ENCODE peak calls at places on chromosomes 3 and 15, in six cellular contexts. D, K, A, M, G and N are unnamed samples.

GRCh38 chr15:56244237-56244810 is 645 bp upstream of the RFX7 start:
- DNase-seq in D (no peak), K (peak; percentile 23), A (peak; percentile 80), M (peak; percentile 86), G (peak; percentile 59), N (no peak)

GRCh38 chr3:123071146-123071545 is 4.3 kb downstream of the PDIA5 start:
- DNase-seq in D (no peak), K (no peak), A (peak; percentile 52), M (no peak), G (no peak), N (no peak)

GRCh38 chr3:114624047-114624445 is 330.2 kb downstream of the TIGIT start:
- DNase-seq in D (no peak), K (peak; percentile 41), A (peak; percentile 68), M (peak; percentile 61), G (no peak), N (no peak)

GRCh38 chr3:149026718-149027117 is 35.4 kb downstream of the GYG1 start:
- DNase-seq in D (no peak), K (no peak), A (no peak), M (no peak), G (no peak), N (no peak)

GRCh38 chr15:78129098-78130011 is 1.9 kb downstream of the CIB2 start:
- DNase-seq in D (no peak), K (no peak), A (no peak), M (peak; percentile 19), G (no peak), N (no peak)

GRCh38 chr3:21747376-21747775 is 3.6 kb downstream of the ZNF385D start:
- DNase-seq in D (no peak), K (no peak), A (peak; percentile 65), M (peak; percentile 59), G (no peak), N (no peak)

GRCh38 chr3:198028718-198029117 is 68.7 kb downstream of the LMLN start:
- DNase-seq in D (no peak), K (peak; percentile 34), A (peak; percentile 62), M (peak; percentile 83), G (no peak), N (no peak)

GRCh38 chr15:85579957-85580694 is 199.7 kb downstream of the AKAP13 start:
- DNase-seq in D (no peak), K (no peak), A (peak; percentile 86), M (no peak), G (no peak), N (no peak)

GRCh38 chr3:125141596-125142417 is 70.7 kb downstream of the SLC12A8 start:
- DNase-seq in D (no peak), K (no peak), A (no peak), M (peak; percentile 77), G (peak; percentile 91), N (peak; percentile 80)

GRCh38 chr15:62899090-62899493 is 143.5 kb upstream of the TPM1 start:
- DNase-seq in D (no peak), K (no peak), A (no peak), M (peak; percentile 26), G (no peak), N (no peak)

GRCh38 chr3:48587686-48588085 is 7.4 kb downstream of the COL7A1 start:
- DNase-seq in D (no peak), K (no peak), A (no peak), M (no peak), G (no peak), N (no peak)

GRCh38 chr15:72153269-72153668 is 35.1 kb downstream of the SENP8 start:
- DNase-seq in D (no peak), K (no peak), A (no peak), M (no peak), G (no peak), N (no peak)

GRCh38 chr15:36008719-36009118 is 462.8 kb upstream of the DPH6 start:
- DNase-seq in D (no peak), K (no peak), A (no peak), M (no peak), G (no peak), N (no peak)

GRCh38 chr3:47017504-47018268 is 38.2 kb downstream of the NBEAL2 start:
- DNase-seq in D (no peak), K (no peak), A (no peak), M (no peak), G (no peak), N (no peak)

GRCh38 chr15:73325191-73325980 is 43.4 kb downstream of the HCN4 start:
- DNase-seq in D (no peak), K (no peak), A (no peak), M (no peak), G (peak; percentile 63), N (no peak)

GRCh38 chr15:43218908-43219706 is 1.7 kb downstream of the EPB42 start:
- DNase-seq in D (no peak), K (no peak), A (peak; percentile 19), M (peak; percentile 45), G (no peak), N (no peak)

GRCh38 chr3:69200384-69201068 is 78.1 kb upstream of the LMOD3 start:
- DNase-seq in D (peak; percentile 2), K (no peak), A (peak; percentile 78), M (peak; percentile 73), G (no peak), N (no peak)

GRCh38 chr3:5499404-5499803 is 311.9 kb downstream of the EDEM1 start:
- DNase-seq in D (no peak), K (no peak), A (no peak), M (no peak), G (no peak), N (peak; percentile 29)

GRCh38 chr3:132573657-132574260 is 23.3 kb upstream of the ACKR4 start:
- DNase-seq in D (peak; percentile 96), K (no peak), A (peak; percentile 55), M (peak; percentile 73), G (no peak), N (no peak)

GRCh38 chr3:132568427-132568826 is 28.6 kb upstream of the ACKR4 start:
- DNase-seq in D (no peak), K (no peak), A (no peak), M (no peak), G (no peak), N (no peak)

GRCh38 chr3:132569153-132569552 is 27.9 kb upstream of the ACKR4 start:
- DNase-seq in D (peak; percentile 66), K (no peak), A (peak; percentile 42), M (peak; percentile 50), G (no peak), N (no peak)

GRCh38 chr3:132569580-132569979 is 27.5 kb upstream of the ACKR4 start:
- DNase-seq in D (peak; percentile 63), K (no peak), A (no peak), M (peak; percentile 42), G (no peak), N (no peak)

DNA sequence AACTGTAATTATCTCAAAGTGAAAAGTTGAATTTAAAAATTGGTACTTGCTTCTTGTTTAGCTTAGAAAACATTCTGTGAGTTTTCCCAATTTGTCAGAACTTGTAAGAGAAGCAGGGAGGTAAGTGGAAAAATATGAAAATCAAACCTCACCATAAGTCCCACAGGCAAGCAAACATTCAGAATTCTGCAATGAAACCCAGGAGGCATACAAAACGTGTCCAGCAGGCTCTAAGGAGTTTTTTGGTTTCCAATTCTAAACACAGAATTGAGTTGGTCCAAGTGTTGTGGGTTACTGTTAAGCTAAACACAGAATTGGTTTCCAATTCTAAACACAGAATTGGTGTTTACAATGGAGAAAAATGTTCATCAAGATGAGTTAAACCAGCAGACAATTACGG is 27.1 kb upstream of the ACKR4 start:
- DNase-seq in D (no peak), K (no peak), A (no peak), M (no peak), G (no peak), N (no peak)
- H3K4me3 ChIP-seq in D (no peak overlapping the region), K (no peak overlapping the region), A (no peak overlapping the region), M (no peak overlapping the region), G (no peak overlapping the region), N (no peak overlapping the region)

GRCh38 chr3:65019412-65020093 is 331.8 kb upstream of the ADAMTS9 start:
- DNase-seq in D (no peak), K (no peak), A (no peak), M (peak; percentile 4), G (no peak), N (no peak)
- H3K4me3 ChIP-seq in D (no peak overlapping the region), K (no peak overlapping the region), A (no peak overlapping the region), M (no peak overlapping the region), G (no peak overlapping the region), N (no peak overlapping the region)

DNA sequence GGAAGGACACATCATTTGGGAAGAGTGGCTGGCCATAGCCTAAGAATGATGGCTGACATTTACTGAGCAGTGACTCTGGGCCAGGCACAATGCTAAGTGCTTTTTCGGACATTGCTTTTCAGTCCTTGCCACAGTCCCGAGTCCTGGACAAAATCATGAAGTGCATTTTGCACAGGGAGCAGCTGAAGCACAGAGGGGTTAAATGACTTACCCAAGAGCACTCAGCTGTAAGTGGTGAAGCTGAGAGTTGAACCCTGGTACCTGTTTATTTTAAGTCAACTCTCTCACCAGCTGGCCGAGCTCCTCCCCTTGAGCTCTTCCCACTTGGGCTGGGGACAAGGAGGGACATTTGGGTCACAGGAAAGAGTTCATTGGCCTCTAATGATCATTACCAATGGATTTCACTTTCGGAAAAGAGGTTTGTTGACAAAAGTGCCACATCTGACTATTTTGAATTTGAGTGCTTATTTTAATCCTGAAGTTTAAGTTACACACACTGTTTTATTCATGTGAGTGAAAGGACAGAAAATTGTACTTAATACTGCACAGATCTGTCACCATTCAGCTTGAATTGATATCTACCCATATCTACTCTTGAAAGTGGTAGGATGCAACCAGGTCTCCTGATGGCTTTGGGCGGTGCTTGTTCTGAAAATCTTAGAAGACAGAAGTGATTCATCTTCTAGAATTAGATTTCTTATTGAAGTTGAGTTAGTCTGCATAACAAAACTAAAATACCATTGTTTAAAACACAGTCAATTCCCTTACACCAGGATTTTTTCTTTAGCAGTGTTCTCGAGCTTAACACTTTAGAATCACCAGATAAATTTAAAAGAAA is 368.7 kb upstream of the PROK2 start:
- DNase-seq in D (no peak), K (no peak), A (peak; percentile 61), M (peak; percentile 56), G (no peak), N (no peak)
- H3K4me3 ChIP-seq in D (no peak overlapping the region), K (peak overlapping the region; percentile 50), A (no peak overlapping the region), M (peak overlapping the region; percentile 38), G (no peak overlapping the region), N (no peak overlapping the region)

GRCh38 chr3:71488882-71489281 is 94.6 kb downstream of the FOXP1 start:
- DNase-seq in D (no peak), K (no peak), A (no peak), M (no peak), G (no peak), N (no peak)
- H3K4me3 ChIP-seq in D (no peak overlapping the region), K (no peak overlapping the region), A (no peak overlapping the region), M (no peak overlapping the region), G (no peak overlapping the region), N (no peak overlapping the region)

GRCh38 chr3:166697495-166697894 is 682.6 kb downstream of the ZBBX start:
- DNase-seq in D (no peak), K (no peak), A (no peak), M (no peak), G (no peak), N (no peak)
- H3K4me3 ChIP-seq in D (no peak overlapping the region), K (no peak overlapping the region), A (no peak overlapping the region), M (no peak overlapping the region), G (no peak overlapping the region), N (no peak overlapping the region)

GRCh38 chr15:51735211-51735610 is 2.2 kb downstream of the LYSMD2 start:
- DNase-seq in D (no peak), K (no peak), A (no peak), M (peak; percentile 17), G (no peak), N (no peak)
- H3K4me3 ChIP-seq in D (no peak overlapping the region), K (no peak overlapping the region), A (no peak overlapping the region), M (no peak overlapping the region), G (peak overlapping the region; percentile 78), N (peak overlapping the region; percentile 80)